ENCODE peak calls at places on chromosome 5, in eight cellular contexts. X, P, A, W, U, M, H and C are unnamed samples.

GRCh38 chr5:176394881-176395675 is 6.5 kb downstream of the HIGD2A start:
- DNase-seq in A (no peak), P (no peak), W (peak), H (no peak), M (no peak), X (no peak), U (peak), C (no peak)

GRCh38 chr5:964821-965220 is 43.8 kb upstream of the NKD2 start:
- DNase-seq in P (no peak), U (no peak), A (peak), X (no peak), H (no peak), W (no peak), M (peak), C (no peak)

GRCh38 chr5:41009228-41009627 is 61.9 kb downstream of the MROH2B start:
- DNase-seq in M (no peak), A (no peak), W (no peak), U (no peak), X (no peak), P (no peak), H (no peak), C (no peak)

GRCh38 chr5:1545798-1546355 is 22.1 kb upstream of the LPCAT1 start:
- DNase-seq in M (no peak), U (no peak), H (peak), P (no peak), A (no peak), W (no peak), X (no peak), C (no peak)

GRCh38 chr5:169296456-169297220 is 4.3 kb downstream of the SLIT3 start:
- DNase-seq in U (no peak), H (no peak), M (peak), A (no peak), W (peak), P (peak), X (peak), C (no peak)

GRCh38 chr5:128539038-128539429 is 989 bp upstream of the FBN2 start:
- DNase-seq in H (no peak), P (no peak), A (peak), M (no peak), W (peak), U (peak), X (no peak), C (no peak)

GRCh38 chr5:2865856-2866546 is 114.5 kb upstream of the IRX2 start:
- DNase-seq in X (no peak), U (no peak), P (no peak), M (no peak), A (peak), H (no peak), W (no peak), C (no peak)

GRCh38 chr5:73125289-73125688 is 4.9 kb downstream of the TMEM171 start:
- DNase-seq in A (no peak), U (no peak), X (no peak), H (no peak), W (no peak), P (peak), M (no peak), C (no peak)

GRCh38 chr5:179680014-179680779 is 637 bp downstream of the CBY3 start:
- DNase-seq in H (no peak), A (no peak), P (no peak), M (no peak), W (no peak), U (no peak), X (no peak), C (no peak)

GRCh38 chr5:142097681-142098080 is 10.9 kb upstream of the NDFIP1 start:
- DNase-seq in W (no peak), P (no peak), M (no peak), X (no peak), A (no peak), U (no peak), H (no peak), C (no peak)

GRCh38 chr5:109748545-109748944 is 58.8 kb downstream of the MAN2A1 start:
- DNase-seq in M (no peak), W (no peak), H (no peak), P (no peak), X (no peak), U (no peak), A (no peak), C (no peak)
- H3K27ac ChIP-seq in M (no peak), W (no peak), H (no peak), P (no peak), X (no peak), U (no peak), A (no peak), C (no peak)

DNA sequence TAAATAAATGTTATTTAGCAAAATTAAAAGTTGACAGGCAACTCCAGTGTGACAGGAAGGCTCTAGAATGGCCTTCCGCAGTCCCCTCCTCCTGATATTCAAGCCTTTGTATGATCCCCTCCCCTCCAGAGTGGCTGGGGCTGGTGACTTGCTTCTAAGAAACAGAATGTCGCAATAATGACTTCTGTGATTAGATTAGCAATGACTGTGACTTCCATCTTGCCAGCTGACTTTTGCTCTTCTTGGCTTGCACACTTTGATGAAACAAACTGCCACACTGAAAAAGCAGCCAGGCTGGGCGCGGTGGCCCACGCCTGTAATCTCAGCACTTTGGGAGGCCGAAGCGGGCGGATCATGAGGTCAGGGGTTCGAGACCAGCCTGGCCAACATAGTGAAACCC is 106.5 kb upstream of the LARP1 start:
- DNase-seq in U (no peak), M (no peak), A (peak), X (peak), W (peak), P (no peak), H (peak), C (no peak)
- H3K27ac ChIP-seq in U (no peak), M (no peak), A (no peak), X (no peak), W (no peak), P (no peak), H (no peak), C (no peak)

GRCh38 chr5:34718516-34718915 is 62.4 kb downstream of the RAI14 start:
- DNase-seq in A (no peak), U (no peak), W (no peak), H (no peak), X (no peak), M (no peak), P (no peak), C (no peak)

GRCh38 chr5:34716986-34717385 is 60.9 kb downstream of the RAI14 start:
- DNase-seq in U (no peak), H (no peak), X (no peak), P (no peak), W (peak), M (no peak), A (no peak), C (no peak)

GRCh38 chr5:34719029-34719428 is 62.9 kb downstream of the RAI14 start:
- DNase-seq in M (no peak), H (no peak), W (no peak), X (no peak), P (no peak), A (no peak), U (no peak), C (no peak)

GRCh38 chr5:34715711-34716110 is 59.6 kb downstream of the RAI14 start:
- DNase-seq in P (no peak), X (no peak), U (no peak), M (no peak), W (no peak), A (no peak), H (no peak), C (no peak)

DNA sequence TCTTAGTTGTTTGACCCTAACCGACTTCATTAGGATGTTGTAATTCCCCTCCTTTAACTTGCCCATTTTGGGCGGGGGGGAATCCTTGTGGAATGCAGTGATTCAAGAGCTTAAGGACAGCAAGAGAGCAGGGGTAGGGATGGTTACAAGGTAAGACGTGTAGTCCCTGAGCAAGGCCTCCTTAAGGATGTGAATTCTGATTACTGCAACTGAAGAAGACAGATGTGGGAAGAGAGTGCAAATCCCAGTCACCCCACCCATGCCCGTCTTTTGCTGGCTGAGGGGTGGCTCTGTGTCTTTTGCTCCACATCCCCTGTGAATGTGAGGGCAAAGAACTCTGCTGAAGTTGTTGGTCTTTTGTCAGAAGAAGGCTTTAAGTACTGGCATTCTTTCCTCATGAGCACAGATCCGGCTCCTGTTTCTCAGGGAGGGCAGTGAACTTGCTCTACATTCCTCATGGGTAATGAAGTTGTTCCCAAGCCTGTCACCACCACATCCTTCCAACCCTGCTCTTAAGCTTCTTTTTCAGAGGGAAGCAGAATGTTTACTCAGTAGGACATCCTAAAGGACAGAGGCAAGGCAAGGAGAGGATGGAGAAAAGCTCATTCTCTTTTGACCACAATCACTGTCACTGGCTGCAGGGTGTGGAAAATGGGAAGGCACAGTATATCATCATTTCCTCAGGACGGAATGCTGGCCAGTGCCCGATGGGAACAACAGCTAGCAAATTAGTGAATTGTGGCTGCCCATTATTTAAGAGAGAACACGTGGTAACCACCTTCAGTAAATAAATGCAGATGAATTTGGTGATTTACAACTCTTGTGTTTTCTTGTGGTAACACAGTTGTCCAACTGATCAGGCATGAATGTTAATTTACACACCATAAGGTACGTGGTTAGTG is 61.5 kb downstream of the RAI14 start:
- DNase-seq in M (no peak), A (no peak), P (no peak), W (peak), U (peak), H (no peak), X (no peak), C (no peak)
- H3K27ac ChIP-seq in M (peak), A (no peak), P (no peak), W (peak), U (no peak), H (peak), X (peak), C (no peak)

GRCh38 chr5:9052421-9052820 is 493.5 kb downstream of the SEMA5A start:
- DNase-seq in W (no peak), M (no peak), H (no peak), A (no peak), U (no peak), X (no peak), P (no peak), C (no peak)
- H3K27ac ChIP-seq in W (no peak), M (no peak), H (no peak), A (no peak), U (no peak), X (no peak), P (no peak), C (no peak)

GRCh38 chr5:159713254-159713653 is 203.0 kb upstream of the ADRA1B start:
- DNase-seq in U (no peak), P (no peak), A (no peak), X (no peak), M (no peak), H (no peak), W (no peak), C (no peak)

GRCh38 chr5:159708090-159708489 is 208.2 kb upstream of the ADRA1B start:
- DNase-seq in A (no peak), X (no peak), M (no peak), H (no peak), P (no peak), W (no peak), U (no peak), C (no peak)

GRCh38 chr5:159712672-159713071 is 203.6 kb upstream of the ADRA1B start:
- DNase-seq in U (no peak), P (no peak), X (no peak), A (no peak), M (no peak), H (no peak), W (peak), C (no peak)

GRCh38 chr5:159713773-159714172 is 202.5 kb upstream of the ADRA1B start:
- DNase-seq in M (no peak), A (no peak), U (no peak), W (no peak), X (no peak), P (no peak), H (no peak), C (no peak)
- H3K27ac ChIP-seq in M (no peak), A (no peak), U (no peak), W (no peak), X (no peak), P (no peak), H (no peak), C (no peak)